ENCODE peak calls at places on chromosomes 1 and 21, in eight cellular contexts. X is A549, M is endothelial cell, J is heart right ventricle, F is cardiac fibroblast, E is brain microvascular endothelial cell, L is progenitor cell of endocrine pancreas, K is stomach. U is an unnamed sample.

GRCh38 chr1:21865943-21866628 is 54.0 kb downstream of the LDLRAD2 start:
- DNase-seq in X (no peak), M (peak), J (no peak), F (no peak), E (no peak), L (no peak), K (no peak), U (no peak)

GRCh38 chr1:152448496-152448895 is 34.4 kb upstream of the CRNN start:
- DNase-seq in X (no peak), M (no peak), J (no peak), F (no peak), E (no peak), L (no peak), K (no peak), U (no peak)

GRCh38 chr1:83083589-83084224 is 915.2 kb downstream of the TTLL7 start:
- DNase-seq in X (no peak), M (no peak), J (no peak), F (no peak), E (no peak), L (no peak), K (no peak), U (no peak)

GRCh38 chr21:45074818-45075605 is 632 bp downstream of the ADARB1 start:
- DNase-seq in X (no peak), M (peak), J (no peak), F (peak), E (no peak), L (no peak), K (peak), U (no peak)

GRCh38 chr1:10628685-10629084 is 153.9 kb downstream of the PEX14 start:
- DNase-seq in X (no peak), M (no peak), J (peak), F (peak), E (no peak), L (no peak), K (peak), U (no peak)

GRCh38 chr1:18751425-18751824 is 108.0 kb downstream of the TAS1R2 start:
- DNase-seq in X (no peak), M (no peak), J (no peak), F (no peak), E (no peak), L (no peak), K (no peak), U (no peak)

GRCh38 chr1:117142200-117142599 is 20.7 kb upstream of the TRIM45 start:
- DNase-seq in X (no peak), M (no peak), J (no peak), F (no peak), E (no peak), L (no peak), K (no peak), U (no peak)

GRCh38 chr1:67376381-67376780 is 53.8 kb downstream of the SERBP1 start:
- DNase-seq in X (no peak), M (no peak), J (no peak), F (no peak), E (no peak), L (no peak), K (no peak), U (no peak)

GRCh38 chr1:12615916-12616708 is 1.9 kb downstream of the DHRS3 start:
- DNase-seq in X (no peak), M (peak), J (peak), F (peak), E (no peak), L (no peak), K (peak), U (no peak)

GRCh38 chr1:89085781-89086180 is 20.8 kb upstream of the GBP1 start:
- DNase-seq in X (no peak), M (no peak), J (peak), F (peak), E (peak), L (no peak), K (peak), U (no peak)

GRCh38 chr1:101964708-101965107 is 32.0 kb downstream of the OLFM3 start:
- DNase-seq in X (no peak), M (no peak), J (no peak), F (no peak), E (no peak), L (no peak), K (no peak), U (no peak)

GRCh38 chr1:103525114-103525606 is 339 bp upstream of the RNPC3 start:
- DNase-seq in X (peak), M (no peak), J (no peak), F (peak), E (no peak), L (no peak), K (no peak), U (no peak)

GRCh38 chr1:167713330-167714081 is 8.3 kb upstream of the MPZL1 start:
- DNase-seq in X (no peak), M (peak), J (peak), F (no peak), E (no peak), L (no peak), K (no peak), U (no peak)

GRCh38 chr1:20430355-20431290 is 55.4 kb downstream of the CAMK2N1 start:
- DNase-seq in X (peak), M (peak), J (no peak), F (peak), E (no peak), L (peak), K (no peak), U (no peak)

GRCh38 chr1:169119405-169119804 is 12.9 kb downstream of the ATP1B1 start:
- DNase-seq in X (peak), M (no peak), J (no peak), F (peak), E (peak), L (no peak), K (no peak), U (no peak)

GRCh38 chr1:203628997-203629508 is 2.4 kb downstream of the ATP2B4 start:
- DNase-seq in X (no peak), M (peak), J (no peak), F (no peak), E (no peak), L (no peak), K (no peak), U (no peak)

GRCh38 chr1:232038704-232039103 is 412.1 kb downstream of the DISC1 start:
- DNase-seq in X (no peak), M (no peak), J (peak), F (peak), E (no peak), L (no peak), K (no peak), U (no peak)

GRCh38 chr1:101198842-101199636 is 37.8 kb upstream of the S1PR1 start:
- DNase-seq in X (no peak), M (no peak), J (no peak), F (no peak), E (no peak), L (no peak), K (no peak), U (no peak)

GRCh38 chr1:246417152-246417812 is 89.8 kb downstream of the SMYD3 start:
- DNase-seq in X (no peak), M (no peak), J (no peak), F (peak), E (peak), L (no peak), K (no peak), U (peak)

GRCh38 chr1:246497331-246497915 is 9.7 kb downstream of the SMYD3 start:
- DNase-seq in X (peak), M (peak), J (no peak), F (peak), E (peak), L (no peak), K (no peak), U (peak)

GRCh38 chr1:39394059-39394458 is 97.4 kb upstream of the BMP8A start:
- DNase-seq in X (no peak), M (no peak), J (no peak), F (no peak), E (no peak), L (no peak), K (no peak), U (no peak)

GRCh38 chr1:156875067-156875615 is 14.5 kb downstream of the NTRK1 start:
- DNase-seq in X (no peak), M (no peak), J (no peak), F (no peak), E (no peak), L (no peak), K (no peak), U (no peak)

GRCh38 chr1:156877433-156877832 is 16.1 kb upstream of the PEAR1 start:
- DNase-seq in X (no peak), M (no peak), J (no peak), F (no peak), E (no peak), L (no peak), K (no peak), U (no peak)

GRCh38 chr1:156874572-156874971 is 13.9 kb downstream of the NTRK1 start:
- DNase-seq in X (no peak), M (no peak), J (no peak), F (no peak), E (no peak), L (no peak), K (no peak), U (no peak)

GRCh38 chr1:156874142-156874541 is 13.5 kb downstream of the NTRK1 start:
- DNase-seq in X (no peak), M (no peak), J (no peak), F (no peak), E (no peak), L (no peak), K (no peak), U (no peak)

DNA sequence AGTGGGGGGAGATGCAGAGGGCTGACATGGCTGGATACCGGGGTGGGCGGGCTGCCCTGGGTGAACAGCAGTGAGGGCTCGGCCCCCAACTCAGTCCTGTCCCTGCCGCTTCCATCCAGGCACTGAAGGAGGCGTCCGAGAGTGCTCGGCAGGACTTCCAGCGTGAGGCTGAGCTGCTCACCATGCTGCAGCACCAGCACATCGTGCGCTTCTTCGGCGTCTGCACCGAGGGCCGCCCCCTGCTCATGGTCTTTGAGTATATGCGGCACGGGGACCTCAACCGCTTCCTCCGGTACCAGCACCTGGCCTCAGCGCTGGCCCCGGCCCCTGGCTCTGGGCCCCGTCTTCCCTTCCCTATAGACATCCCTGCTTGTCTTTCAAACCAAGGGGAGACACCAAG is 15.6 kb downstream of the NTRK1 start:
- DNase-seq in X (no peak), M (peak), J (no peak), F (no peak), E (no peak), L (no peak), K (no peak), U (no peak)
- TF ChIP-seq CTCF in X (no peak), M (no peak), J (no peak), F (no peak), E (peak), L (peak), K (no peak), U (no peak)

DNA sequence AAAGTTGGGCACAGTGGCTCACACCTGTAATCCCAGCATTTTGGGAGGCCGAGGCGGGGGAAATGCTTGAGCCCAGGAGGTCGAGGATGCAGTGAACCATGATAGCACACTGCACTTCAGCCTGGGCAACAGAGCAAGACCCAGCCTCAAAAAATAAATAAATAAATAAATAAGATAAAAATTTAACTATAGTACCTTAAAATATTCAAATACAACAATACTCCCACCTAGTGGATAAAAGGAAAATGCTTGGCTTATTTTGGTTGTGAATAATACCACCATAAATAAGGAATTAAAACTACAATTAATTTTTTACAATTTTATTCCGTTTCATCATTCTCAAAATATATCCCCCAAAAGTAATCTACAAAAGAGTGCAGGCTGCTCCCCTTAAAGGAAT is 8.1 kb downstream of the PSMG1 start:
- DNase-seq in X (no peak), M (no peak), J (no peak), F (peak), E (no peak), L (no peak), K (no peak), U (no peak)
- TF ChIP-seq CTCF in X (peak), M (peak), J (peak), F (peak), E (peak), L (peak), K (peak), U (peak)

DNA sequence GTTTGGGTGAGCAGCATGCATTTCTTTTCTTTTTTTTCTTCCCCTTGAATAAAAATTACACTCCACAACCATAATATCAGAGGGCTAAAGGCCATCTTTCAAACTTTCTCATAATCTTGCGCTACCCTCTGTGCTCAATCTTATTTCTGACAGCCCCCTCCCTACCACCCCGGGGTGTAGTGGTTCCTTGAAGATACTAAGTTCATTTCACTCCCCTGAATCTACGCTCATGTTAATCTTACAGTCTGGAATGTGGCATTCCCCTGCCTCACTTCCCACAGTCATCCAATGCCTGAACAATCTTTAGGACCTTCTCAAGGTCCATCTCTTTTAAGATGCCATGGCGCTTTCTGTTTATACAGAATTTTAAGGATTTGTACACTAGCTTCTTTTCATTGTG is 9.0 kb upstream of the PLXNA2 start:
- DNase-seq in X (no peak), M (no peak), J (no peak), F (no peak), E (no peak), L (no peak), K (no peak), U (no peak)
- TF ChIP-seq CTCF in X (no peak), M (no peak), J (no peak), F (no peak), E (no peak), L (no peak), K (no peak), U (no peak)

GRCh38 chr1:155177192-155177917 is 3.7 kb downstream of the TRIM46 start:
- DNase-seq in X (no peak), M (peak), J (no peak), F (no peak), E (no peak), L (no peak), K (peak), U (no peak)

GRCh38 chr1:155176544-155177071 is 3.0 kb downstream of the TRIM46 start:
- DNase-seq in X (peak), M (peak), J (peak), F (peak), E (peak), L (peak), K (peak), U (no peak)

GRCh38 chr1:155175281-155175926 is 1.8 kb downstream of the TRIM46 start:
- DNase-seq in X (no peak), M (no peak), J (peak), F (no peak), E (no peak), L (no peak), K (peak), U (no peak)

GRCh38 chr1:155174334-155175280 is 958 bp downstream of the TRIM46 start:
- DNase-seq in X (no peak), M (peak), J (peak), F (no peak), E (no peak), L (no peak), K (peak), U (no peak)

GRCh38 chr1:155175927-155176371 is 2.3 kb downstream of the TRIM46 start:
- DNase-seq in X (no peak), M (no peak), J (no peak), F (no peak), E (no peak), L (no peak), K (peak), U (no peak)
- TF ChIP-seq CTCF in X (no peak), M (no peak), J (no peak), F (no peak), E (no peak), L (no peak), K (no peak), U (peak)

GRCh38 chr1:64983110-64983509 is 16.8 kb upstream of the JAK1 start:
- DNase-seq in X (peak), M (no peak), J (no peak), F (peak), E (peak), L (no peak), K (no peak), U (peak)

GRCh38 chr1:64981602-64981981 is 15.2 kb upstream of the JAK1 start:
- DNase-seq in X (no peak), M (no peak), J (no peak), F (no peak), E (no peak), L (no peak), K (no peak), U (no peak)

GRCh38 chr1:64984737-64985136 is 18.4 kb upstream of the JAK1 start:
- DNase-seq in X (no peak), M (no peak), J (no peak), F (no peak), E (no peak), L (no peak), K (no peak), U (no peak)

GRCh38 chr1:64982134-64982533 is 15.8 kb upstream of the JAK1 start:
- DNase-seq in X (peak), M (no peak), J (no peak), F (no peak), E (no peak), L (no peak), K (peak), U (peak)

GRCh38 chr1:64984106-64984505 is 17.8 kb upstream of the JAK1 start:
- DNase-seq in X (no peak), M (no peak), J (no peak), F (no peak), E (no peak), L (no peak), K (no peak), U (no peak)
- TF ChIP-seq CTCF in X (no peak), M (no peak), J (no peak), F (no peak), E (no peak), L (no peak), K (no peak), U (no peak)

GRCh38 chr1:109912873-109913272 is 2.2 kb downstream of the CSF1 start:
- DNase-seq in X (no peak), M (no peak), J (no peak), F (peak), E (no peak), L (no peak), K (no peak), U (no peak)
- TF ChIP-seq CTCF in X (no peak), M (no peak), J (no peak), F (no peak), E (no peak), L (no peak), K (no peak), U (no peak)

GRCh38 chr1:212647004-212647403 is 38.4 kb downstream of the ATF3 start:
- DNase-seq in X (no peak), M (no peak), J (no peak), F (no peak), E (no peak), L (no peak), K (no peak), U (no peak)

GRCh38 chr1:212645563-212646543 is 37.3 kb downstream of the ATF3 start:
- DNase-seq in X (no peak), M (no peak), J (no peak), F (no peak), E (no peak), L (no peak), K (no peak), U (no peak)

GRCh38 chr1:212646588-212646987 is 38.0 kb downstream of the ATF3 start:
- DNase-seq in X (no peak), M (no peak), J (no peak), F (no peak), E (no peak), L (no peak), K (no peak), U (no peak)

GRCh38 chr1:212641956-212642355 is 33.4 kb downstream of the ATF3 start:
- DNase-seq in X (no peak), M (no peak), J (no peak), F (peak), E (no peak), L (no peak), K (no peak), U (no peak)

GRCh38 chr1:212644866-212645556 is 36.5 kb downstream of the ATF3 start:
- DNase-seq in X (no peak), M (no peak), J (no peak), F (no peak), E (no peak), L (no peak), K (no peak), U (no peak)
- TF ChIP-seq CTCF in X (no peak), M (no peak), J (no peak), F (no peak), E (no peak), L (no peak), K (no peak), U (no peak)

DNA sequence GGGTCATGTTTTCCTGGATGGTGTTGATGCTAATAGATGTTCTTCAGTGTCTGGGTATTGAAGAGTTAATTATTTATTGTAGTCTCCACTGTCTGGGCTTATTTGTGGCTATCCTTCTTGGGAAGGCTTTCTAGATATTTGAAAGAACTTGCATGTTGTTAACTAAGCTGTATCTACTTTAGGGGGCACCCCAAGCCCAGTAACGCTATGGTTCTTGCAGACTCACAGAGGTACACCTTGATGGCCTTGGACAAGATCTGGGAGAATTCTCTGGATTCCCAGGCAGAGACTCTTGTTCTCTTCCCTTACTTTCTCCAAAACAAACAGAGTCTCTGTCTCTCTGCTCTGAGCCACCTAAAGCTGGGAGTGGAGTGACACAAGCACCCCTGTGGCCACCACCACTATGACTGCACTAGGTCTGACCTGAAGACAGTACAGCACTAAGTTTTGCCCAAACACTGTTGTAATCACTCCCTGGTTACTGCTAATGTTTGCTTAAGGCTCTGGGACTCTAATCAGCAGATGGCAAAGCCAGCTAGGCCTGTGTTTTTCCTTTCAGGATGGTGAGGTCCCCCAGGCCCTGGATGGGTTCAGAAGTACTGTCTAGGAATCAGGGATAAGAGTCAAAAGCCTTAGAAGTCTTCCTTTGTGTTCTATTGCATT is 76.5 kb upstream of the C1orf21 start:
- DNase-seq in X (no peak), M (no peak), J (no peak), F (no peak), E (no peak), L (no peak), K (no peak), U (no peak)
- TF ChIP-seq CTCF in X (no peak), M (no peak), J (no peak), F (no peak), E (no peak), L (no peak), K (no peak), U (no peak)

GRCh38 chr1:53826367-53826766 is 11.7 kb downstream of the NDC1 start:
- DNase-seq in X (peak), M (no peak), J (no peak), F (peak), E (no peak), L (no peak), K (no peak), U (no peak)
- TF ChIP-seq CTCF in X (no peak), M (no peak), J (no peak), F (peak), E (peak), L (no peak), K (no peak), U (no peak)

GRCh38 chr1:218779341-218779831 is 394.3 kb upstream of the LYPLAL1 start:
- DNase-seq in X (no peak), M (no peak), J (no peak), F (no peak), E (no peak), L (no peak), K (no peak), U (peak)
- TF ChIP-seq CTCF in X (no peak), M (no peak), J (no peak), F (no peak), E (no peak), L (no peak), K (no peak), U (peak)